ENCODE peak calls at places on chromosomes 6 and 20, in four cellular contexts. One of them, this sample, is unnamed.

GRCh38 chr6:79084693-79085092 is 6.6 kb upstream of the PHIP start:
- DNase-seq in foreskin fibroblast: peak; percentile 64
- DNase-seq in psoas muscle: no peak
- DNase-seq in Panc1: no peak
- DNase-seq in this sample: peak; percentile 26

GRCh38 chr20:58408603-58409246 is 19.7 kb downstream of the VAPB start:
- DNase-seq in foreskin fibroblast: peak; percentile 16
- DNase-seq in psoas muscle: no peak
- DNase-seq in Panc1: no peak
- DNase-seq in this sample: no peak

GRCh38 chr6:12516070-12516469 is 200.5 kb upstream of the PHACTR1 start:
- DNase-seq in foreskin fibroblast: peak; percentile 14
- DNase-seq in psoas muscle: no peak
- DNase-seq in Panc1: no peak
- DNase-seq in this sample: peak; percentile 43

GRCh38 chr20:2692036-2692885 is at the start of gene EBF4:
- DNase-seq in foreskin fibroblast: peak; percentile 37
- DNase-seq in psoas muscle: peak; percentile 57
- DNase-seq in Panc1: no peak
- DNase-seq in this sample: no peak

GRCh38 chr20:59016795-59017492 is 2.3 kb upstream of the TUBB1 start:
- DNase-seq in foreskin fibroblast: no peak
- DNase-seq in psoas muscle: no peak
- DNase-seq in Panc1: no peak
- DNase-seq in this sample: no peak

GRCh38 chr6:45104429-45104828 is 223.7 kb upstream of the RUNX2 start:
- DNase-seq in foreskin fibroblast: no peak
- DNase-seq in psoas muscle: no peak
- DNase-seq in Panc1: no peak
- DNase-seq in this sample: no peak

GRCh38 chr6:83190596-83190995 is 2.5 kb downstream of the PGM3 start:
- DNase-seq in foreskin fibroblast: no peak
- DNase-seq in psoas muscle: no peak
- DNase-seq in Panc1: no peak
- DNase-seq in this sample: no peak

GRCh38 chr20:3082306-3082951 is 2.1 kb downstream of the AVP start:
- DNase-seq in foreskin fibroblast: peak; percentile 31
- DNase-seq in psoas muscle: no peak
- DNase-seq in Panc1: no peak
- DNase-seq in this sample: no peak

GRCh38 chr20:13002256-13002655 is 6.5 kb upstream of the SPTLC3 start:
- DNase-seq in foreskin fibroblast: no peak
- DNase-seq in psoas muscle: no peak
- DNase-seq in Panc1: no peak
- DNase-seq in this sample: no peak

GRCh38 chr6:152296648-152297376 is 340.4 kb downstream of the SYNE1 start:
- DNase-seq in foreskin fibroblast: peak; percentile 11
- DNase-seq in psoas muscle: no peak
- DNase-seq in Panc1: no peak
- DNase-seq in this sample: no peak

GRCh38 chr20:41533537-41534136 is 84.5 kb downstream of the CHD6 start:
- DNase-seq in foreskin fibroblast: no peak
- DNase-seq in psoas muscle: no peak
- DNase-seq in Panc1: no peak
- DNase-seq in this sample: no peak

GRCh38 chr6:115901896-115902295 is 158.8 kb downstream of the FRK start:
- DNase-seq in foreskin fibroblast: no peak
- DNase-seq in psoas muscle: no peak
- DNase-seq in Panc1: no peak
- DNase-seq in this sample: no peak

DNA sequence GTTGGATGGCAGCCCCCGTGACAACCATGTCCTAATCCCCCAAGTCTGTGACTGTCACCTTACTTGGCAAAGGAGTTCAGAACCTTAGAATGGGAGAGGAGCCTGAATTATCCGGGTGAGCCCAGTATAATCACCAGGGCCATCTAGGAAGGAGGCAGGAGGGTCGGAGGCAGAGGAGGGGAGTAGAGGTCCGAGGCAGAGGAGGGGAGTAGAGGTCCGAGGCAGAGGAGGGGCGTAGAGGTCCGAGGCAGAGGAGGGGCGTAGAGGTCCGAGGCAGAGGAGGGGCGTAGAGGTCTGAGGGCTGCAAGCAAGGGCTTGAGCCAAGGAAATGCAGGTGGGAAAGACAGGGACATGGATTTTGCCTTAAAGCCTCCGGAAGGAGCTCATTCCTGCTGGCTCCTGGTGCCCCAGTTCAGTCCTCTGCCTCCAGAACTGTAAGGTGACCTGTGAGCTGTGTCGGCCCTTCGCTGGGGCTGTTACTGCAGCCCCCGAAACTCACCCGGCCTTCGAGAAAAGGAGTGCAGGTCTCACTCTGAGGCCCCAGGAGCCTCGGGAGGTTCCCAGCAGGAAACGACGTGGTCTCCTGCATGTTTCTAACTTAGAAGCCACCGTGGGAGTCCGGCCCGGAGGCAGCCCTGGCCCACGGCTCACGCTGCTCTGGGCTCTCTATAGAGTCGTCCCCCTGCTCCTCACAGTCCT is 20.0 kb upstream of the SLCO4A1 start:
- DNase-seq in foreskin fibroblast: no peak
- DNase-seq in psoas muscle: no peak
- DNase-seq in Panc1: no peak
- DNase-seq in this sample: no peak
- H3K4me3 ChIP-seq in foreskin fibroblast: no peak overlapping the region
- H3K4me3 ChIP-seq in psoas muscle: no peak overlapping the region
- H3K4me3 ChIP-seq in Panc1: no peak overlapping the region
- H3K4me3 ChIP-seq in this sample: no peak overlapping the region

GRCh38 chr6:10081075-10081474 is 333.8 kb downstream of the TFAP2A start:
- DNase-seq in foreskin fibroblast: no peak
- DNase-seq in psoas muscle: no peak
- DNase-seq in Panc1: no peak
- DNase-seq in this sample: no peak

GRCh38 chr6:10081957-10082356 is 332.9 kb downstream of the TFAP2A start:
- DNase-seq in foreskin fibroblast: no peak
- DNase-seq in psoas muscle: no peak
- DNase-seq in Panc1: no peak
- DNase-seq in this sample: no peak

GRCh38 chr6:10082385-10082784 is 332.5 kb downstream of the TFAP2A start:
- DNase-seq in foreskin fibroblast: no peak
- DNase-seq in psoas muscle: no peak
- DNase-seq in Panc1: no peak
- DNase-seq in this sample: no peak

GRCh38 chr6:10080561-10080960 is 334.3 kb downstream of the TFAP2A start:
- DNase-seq in foreskin fibroblast: no peak
- DNase-seq in psoas muscle: no peak
- DNase-seq in Panc1: no peak
- DNase-seq in this sample: no peak

GRCh38 chr6:10084276-10084993 is 330.4 kb downstream of the TFAP2A start:
- DNase-seq in foreskin fibroblast: no peak
- DNase-seq in psoas muscle: no peak
- DNase-seq in Panc1: no peak
- DNase-seq in this sample: no peak
- TF ChIP-seq CTCF in foreskin fibroblast: no peak
- TF ChIP-seq CTCF in psoas muscle: no peak
- TF ChIP-seq CTCF in Panc1: peak; percentile 25
- TF ChIP-seq CTCF in this sample: no peak

GRCh38 chr6:134381926-134382325 is 64.0 kb upstream of the SGK1 start:
- DNase-seq in foreskin fibroblast: peak; percentile 25
- DNase-seq in psoas muscle: no peak
- DNase-seq in Panc1: no peak
- DNase-seq in this sample: no peak
- H3K4me3 ChIP-seq in foreskin fibroblast: no peak overlapping the region
- H3K4me3 ChIP-seq in psoas muscle: no peak overlapping the region
- H3K4me3 ChIP-seq in Panc1: no peak overlapping the region
- H3K4me3 ChIP-seq in this sample: no peak overlapping the region

GRCh38 chr6:150026976-150027805 is 1.9 kb upstream of the RAET1L start:
- DNase-seq in foreskin fibroblast: no peak
- DNase-seq in psoas muscle: no peak
- DNase-seq in Panc1: no peak
- DNase-seq in this sample: no peak
- TF ChIP-seq CTCF in foreskin fibroblast: no peak
- TF ChIP-seq CTCF in psoas muscle: no peak
- TF ChIP-seq CTCF in Panc1: no peak
- TF ChIP-seq CTCF in this sample: no peak

GRCh38 chr6:63804381-63804956 is 168.9 kb downstream of the PHF3 start:
- DNase-seq in foreskin fibroblast: peak; percentile 93
- DNase-seq in psoas muscle: no peak
- DNase-seq in Panc1: peak; percentile 48
- DNase-seq in this sample: peak; percentile 88

GRCh38 chr6:63806573-63806913 is 170.9 kb downstream of the PHF3 start:
- DNase-seq in foreskin fibroblast: no peak
- DNase-seq in psoas muscle: no peak
- DNase-seq in Panc1: no peak
- DNase-seq in this sample: no peak

GRCh38 chr6:63807056-63807455 is 171.5 kb downstream of the PHF3 start:
- DNase-seq in foreskin fibroblast: peak; percentile 37
- DNase-seq in psoas muscle: no peak
- DNase-seq in Panc1: no peak
- DNase-seq in this sample: no peak

GRCh38 chr6:63805808-63806572 is 170.4 kb downstream of the PHF3 start:
- DNase-seq in foreskin fibroblast: peak; percentile 91
- DNase-seq in psoas muscle: no peak
- DNase-seq in Panc1: peak; percentile 92
- DNase-seq in this sample: peak; percentile 83

GRCh38 chr6:63805345-63805744 is 169.7 kb downstream of the PHF3 start:
- DNase-seq in foreskin fibroblast: no peak
- DNase-seq in psoas muscle: no peak
- DNase-seq in Panc1: no peak
- DNase-seq in this sample: no peak
- H3K4me3 ChIP-seq in foreskin fibroblast: peak overlapping the region; percentile 4
- H3K4me3 ChIP-seq in psoas muscle: no peak overlapping the region
- H3K4me3 ChIP-seq in Panc1: no peak overlapping the region
- H3K4me3 ChIP-seq in this sample: no peak overlapping the region

DNA sequence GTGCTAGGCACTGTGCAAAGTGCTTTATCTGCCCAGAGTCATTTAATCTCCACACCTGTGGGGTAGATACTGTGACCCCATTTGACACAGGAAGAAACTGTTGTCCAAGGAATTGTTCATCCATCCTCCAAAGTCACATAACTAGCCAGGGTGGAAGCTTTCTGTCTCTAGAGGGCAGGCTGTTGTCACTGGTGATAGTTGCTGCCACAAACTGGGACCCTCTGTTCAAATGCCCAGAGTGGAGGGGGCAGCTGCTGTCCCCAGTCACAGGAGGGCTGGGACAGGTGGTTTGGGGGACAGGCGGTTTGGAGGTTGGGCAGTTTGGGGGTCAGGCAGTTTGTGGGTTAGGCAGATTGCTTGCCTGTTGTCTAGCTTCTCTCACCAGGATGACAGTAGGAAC is 16.1 kb upstream of the TMEM242 start:
- DNase-seq in foreskin fibroblast: no peak
- DNase-seq in psoas muscle: no peak
- DNase-seq in Panc1: no peak
- DNase-seq in this sample: no peak
- TF ChIP-seq CTCF in foreskin fibroblast: no peak
- TF ChIP-seq CTCF in psoas muscle: no peak
- TF ChIP-seq CTCF in Panc1: peak; percentile 61
- TF ChIP-seq CTCF in this sample: no peak

GRCh38 chr20:57388953-57389694 is 2.1 kb upstream of the RBM38 start:
- DNase-seq in foreskin fibroblast: peak; percentile 82
- DNase-seq in psoas muscle: peak; percentile 82
- DNase-seq in Panc1: no peak
- DNase-seq in this sample: peak; percentile 71
- H3K4me3 ChIP-seq in foreskin fibroblast: peak overlapping the region; percentile 25
- H3K4me3 ChIP-seq in psoas muscle: peak overlapping the region; percentile 67
- H3K4me3 ChIP-seq in Panc1: peak overlapping the region; percentile 54
- H3K4me3 ChIP-seq in this sample: peak overlapping the region; percentile 41

GRCh38 chr6:5486214-5486613 is 224.9 kb downstream of the FARS2 start:
- DNase-seq in foreskin fibroblast: no peak
- DNase-seq in psoas muscle: no peak
- DNase-seq in Panc1: no peak
- DNase-seq in this sample: no peak
- TF ChIP-seq CTCF in foreskin fibroblast: no peak
- TF ChIP-seq CTCF in psoas muscle: no peak
- TF ChIP-seq CTCF in Panc1: no peak
- TF ChIP-seq CTCF in this sample: no peak

GRCh38 chr20:840503-840857 is 7.0 kb downstream of the FAM110A start:
- DNase-seq in foreskin fibroblast: no peak
- DNase-seq in psoas muscle: no peak
- DNase-seq in Panc1: no peak
- DNase-seq in this sample: no peak
- H3K4me3 ChIP-seq in foreskin fibroblast: no peak overlapping the region
- H3K4me3 ChIP-seq in psoas muscle: no peak overlapping the region
- H3K4me3 ChIP-seq in Panc1: peak overlapping the region; percentile 50
- H3K4me3 ChIP-seq in this sample: no peak overlapping the region